ENCODE peak calls at places on chromosome 21, in six cellular contexts. P, V, F, M, N and D are unnamed samples.

GRCh38 chr21:25313891-25314646 is 293.2 kb downstream of the MRPL39 start:
- DNase-seq in M (no peak), P (no peak), F (no peak), N (no peak), V (no peak), D (no peak)

GRCh38 chr21:42744520-42745445 is 91.4 kb downstream of the PDE9A start:
- DNase-seq in M (no peak), N (no peak), V (no peak), F (no peak), P (no peak), D (peak)

GRCh38 chr21:42737969-42738590 is 84.7 kb downstream of the PDE9A start:
- DNase-seq in N (peak), P (no peak), V (peak), M (peak), F (peak), D (no peak)

GRCh38 chr21:43861716-43862115 is 3.3 kb upstream of the AGPAT3 start:
- DNase-seq in P (no peak), F (no peak), M (no peak), V (no peak), N (no peak), D (no peak)

GRCh38 chr21:23613014-23613413 is 1994.3 kb downstream of the MRPL39 start:
- DNase-seq in P (no peak), M (no peak), N (no peak), F (no peak), V (no peak), D (no peak)

GRCh38 chr21:36980280-36981048 is 14.0 kb upstream of the HLCS start:
- DNase-seq in P (peak), N (no peak), V (peak), M (peak), F (peak), D (no peak)

GRCh38 chr21:32826317-32827167 is 55.0 kb upstream of the PAXBP1 start:
- DNase-seq in P (peak), M (no peak), V (no peak), F (no peak), N (no peak), D (no peak)

GRCh38 chr21:33265664-33266049 is 510 bp upstream of the IL10RB start:
- DNase-seq in V (peak), P (peak), M (peak), F (peak), N (no peak), D (no peak)

GRCh38 chr21:33902349-33902748 is 13.3 kb downstream of the ATP5PO start:
- DNase-seq in N (no peak), F (no peak), M (no peak), P (no peak), V (no peak), D (no peak)

GRCh38 chr21:19759836-19760235 is 1238.4 kb upstream of the NCAM2 start:
- DNase-seq in N (no peak), F (no peak), M (no peak), P (no peak), V (no peak), D (no peak)

GRCh38 chr21:43622796-43623195 is 36.5 kb downstream of the HSF2BP start:
- DNase-seq in F (no peak), V (no peak), M (no peak), P (no peak), N (no peak), D (no peak)

GRCh38 chr21:42794551-42794950 is 84.8 kb downstream of the WDR4 start:
- DNase-seq in V (no peak), P (no peak), N (no peak), M (no peak), F (no peak), D (no peak)

GRCh38 chr21:37757631-37758376 is 158.5 kb downstream of the KCNJ6 start:
- DNase-seq in V (no peak), P (no peak), M (no peak), F (no peak), N (no peak), D (no peak)

GRCh38 chr21:43703068-43703880 is 15.7 kb upstream of the PDXK start:
- DNase-seq in N (no peak), P (peak), V (peak), F (peak), M (no peak), D (no peak)

GRCh38 chr21:30194701-30195299 is 21.1 kb downstream of the CLDN8 start:
- DNase-seq in N (no peak), P (peak), F (no peak), V (no peak), M (no peak), D (no peak)

GRCh38 chr21:17454315-17455027 is 58.4 kb upstream of the CXADR start:
- DNase-seq in V (peak), N (no peak), P (peak), F (no peak), M (no peak), D (peak)

GRCh38 chr21:41167348-41168342 is at the start of gene BACE2:
- DNase-seq in N (peak), M (peak), P (peak), F (peak), V (peak), D (peak)

GRCh38 chr21:41166947-41167346 is 1.0 kb upstream of the BACE2 start:
- DNase-seq in V (peak), F (no peak), P (no peak), M (no peak), N (no peak), D (no peak)

GRCh38 chr21:41169258-41169576 is 1.3 kb downstream of the BACE2 start:
- DNase-seq in V (no peak), F (no peak), P (no peak), N (no peak), M (no peak), D (no peak)

GRCh38 chr21:41169701-41170100 is 1.7 kb downstream of the BACE2 start:
- DNase-seq in V (no peak), F (no peak), N (no peak), P (no peak), M (no peak), D (no peak)

DNA sequence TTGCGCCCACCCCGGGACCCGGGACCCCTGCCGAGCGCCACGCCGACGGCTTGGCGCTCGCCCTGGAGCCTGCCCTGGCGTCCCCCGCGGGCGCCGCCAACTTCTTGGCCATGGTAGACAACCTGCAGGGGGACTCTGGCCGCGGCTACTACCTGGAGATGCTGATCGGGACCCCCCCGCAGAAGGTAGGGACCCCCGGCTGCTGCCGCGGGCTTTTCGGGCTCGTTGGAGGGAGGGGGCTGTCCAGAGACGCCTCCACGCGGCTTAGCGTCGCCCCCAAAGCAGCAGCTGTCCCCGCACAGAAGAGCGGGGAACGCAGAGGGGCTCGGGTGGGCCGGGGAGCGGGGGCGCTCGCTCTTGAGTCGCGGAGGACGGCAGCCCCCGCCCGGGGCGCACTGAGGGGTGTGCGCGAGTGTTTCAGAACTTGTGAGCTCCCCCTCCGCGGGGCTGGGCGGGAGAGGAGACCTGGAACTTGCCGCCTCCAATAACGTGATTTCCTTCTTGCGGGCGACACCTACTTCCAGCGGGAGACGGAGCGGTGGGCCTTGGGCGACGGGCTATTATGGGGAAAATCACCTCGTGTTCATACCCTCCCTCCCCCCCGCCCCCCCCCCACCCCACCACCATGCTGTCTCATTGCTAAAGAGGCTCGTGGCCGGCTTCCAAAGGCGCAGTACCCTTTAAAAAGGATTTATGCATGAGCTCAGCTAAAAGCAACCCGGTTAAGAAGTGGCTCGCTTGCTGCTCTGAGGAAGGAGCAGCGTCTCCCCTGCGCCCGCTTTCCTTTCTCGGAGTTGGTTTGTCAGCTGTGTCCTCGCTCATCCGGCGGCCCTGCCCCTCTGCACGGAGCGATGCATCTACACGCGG is 664 bp downstream of the BACE2 start:
- DNase-seq in F (peak), P (peak), V (peak), M (peak), N (peak), D (no peak)
- H3K27ac ChIP-seq in F (peak), P (no peak), V (peak), M (peak), N (peak), D (peak)

DNA sequence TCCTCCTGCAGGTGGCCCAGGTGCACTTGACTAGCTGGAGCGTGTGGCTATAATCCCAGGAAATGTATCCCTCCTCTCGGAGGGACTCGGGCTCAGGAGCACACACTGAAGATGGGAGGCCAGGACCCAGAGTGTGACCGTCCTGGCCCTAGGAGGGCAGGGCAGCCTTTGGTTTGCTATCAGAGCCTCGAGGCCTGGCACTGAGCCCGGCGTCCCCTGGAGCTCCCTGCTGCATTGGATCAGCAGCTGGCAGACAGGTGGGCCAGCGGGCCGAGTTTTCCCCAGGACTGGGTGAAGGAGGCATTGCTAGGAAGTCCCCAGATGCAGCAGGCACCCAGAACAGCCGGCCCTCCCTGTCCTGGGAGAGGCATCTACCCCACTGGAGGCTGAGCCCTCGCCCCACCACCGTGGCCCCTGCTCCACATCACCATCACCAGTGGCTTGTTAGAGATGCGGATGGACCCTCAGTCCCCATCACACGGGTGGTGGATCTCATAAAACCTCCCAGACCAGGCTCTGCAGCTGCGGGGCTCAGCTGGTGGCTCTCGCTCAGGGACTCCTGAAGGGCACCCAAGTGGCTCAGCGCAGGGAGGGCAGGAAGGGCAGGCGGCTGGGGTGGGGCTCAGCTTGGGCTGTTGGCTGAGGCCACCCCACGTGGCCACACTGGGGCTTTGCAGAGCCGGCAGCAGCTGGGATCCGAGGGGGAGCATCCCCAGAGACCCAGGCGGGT is 32.7 kb upstream of the POFUT2 start:
- DNase-seq in V (peak), F (peak), M (no peak), P (no peak), N (no peak), D (peak)
- H3K27ac ChIP-seq in V (peak), F (peak), M (peak), P (no peak), N (peak), D (no peak)

GRCh38 chr21:39080366-39080765 is 102.9 kb downstream of the PSMG1 start:
- DNase-seq in M (no peak), N (peak), V (no peak), P (no peak), F (no peak), D (no peak)
- H3K27ac ChIP-seq in M (no peak), N (no peak), V (no peak), P (no peak), F (no peak), D (no peak)

GRCh38 chr21:45134677-45135076 is 60.3 kb downstream of the ADARB1 start:
- DNase-seq in F (no peak), N (no peak), M (no peak), V (no peak), P (no peak), D (no peak)

GRCh38 chr21:45136500-45136899 is 62.1 kb downstream of the ADARB1 start:
- DNase-seq in M (no peak), N (no peak), P (no peak), V (no peak), F (no peak), D (no peak)

GRCh38 chr21:45136927-45137611 is 62.7 kb downstream of the ADARB1 start:
- DNase-seq in N (peak), M (peak), V (peak), F (peak), P (peak), D (no peak)

GRCh38 chr21:45135122-45135521 is 60.7 kb downstream of the ADARB1 start:
- DNase-seq in M (no peak), P (no peak), N (no peak), V (no peak), F (no peak), D (no peak)

GRCh38 chr21:45135868-45136267 is 61.5 kb downstream of the ADARB1 start:
- DNase-seq in F (no peak), V (no peak), P (no peak), M (no peak), N (no peak), D (no peak)
- H3K27ac ChIP-seq in F (no peak), V (no peak), P (no peak), M (no peak), N (peak), D (no peak)

DNA sequence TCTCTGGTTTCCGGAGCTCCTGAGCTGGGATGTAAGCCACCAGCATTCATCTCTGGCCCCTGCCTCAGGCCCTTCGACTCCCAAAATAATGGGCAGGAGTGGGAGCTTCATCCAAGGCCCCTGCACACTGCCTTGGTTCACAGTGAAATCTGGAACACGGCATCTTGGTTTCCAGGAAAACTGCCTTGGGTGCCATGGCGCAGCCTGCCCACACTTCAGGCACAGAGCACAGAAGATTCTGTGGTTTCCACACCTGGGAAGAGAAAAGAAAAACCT is 48.8 kb upstream of the POFUT2 start:
- DNase-seq in M (no peak), F (no peak), P (no peak), V (no peak), N (no peak), D (peak)
- H3K27ac ChIP-seq in M (no peak), F (no peak), P (no peak), V (no peak), N (no peak), D (no peak)

GRCh38 chr21:44905016-44905724 is 15.5 kb downstream of the ITGB2 start:
- DNase-seq in M (no peak), N (no peak), P (no peak), F (no peak), V (no peak), D (no peak)
- H3K27ac ChIP-seq in M (no peak), N (no peak), P (no peak), F (no peak), V (no peak), D (no peak)